ENCODE peak calls at places on chromosomes 13 and 19, in nine cellular contexts. One of them, this sample, is unnamed.

GRCh38 chr19:3277649-3278048 is 53.2 kb downstream of the CELF5 start:
- DNase-seq in uterus: no peak
- DNase-seq in keratinocyte: no peak
- DNase-seq in stomach: no peak
- DNase-seq in cardiac muscle cell: no peak
- DNase-seq in left ventricle myocardium inferior: no peak
- DNase-seq in HCT116: no peak
- DNase-seq in CD8-positive, alpha-beta memory T cell: no peak
- DNase-seq in esophagus squamous epithelium: no peak
- DNase-seq in this sample: no peak

GRCh38 chr13:23558675-23559536 is 11.3 kb upstream of the TNFRSF19 start:
- DNase-seq in keratinocyte: peak; percentile 53
- DNase-seq in left ventricle myocardium inferior: peak; percentile 57
- DNase-seq in CD8-positive, alpha-beta memory T cell: no peak
- DNase-seq in stomach: peak; percentile 38
- DNase-seq in cardiac muscle cell: peak; percentile 98
- DNase-seq in esophagus squamous epithelium: no peak
- DNase-seq in uterus: peak; percentile 51
- DNase-seq in HCT116: peak; percentile 10
- DNase-seq in this sample: no peak

GRCh38 chr13:39676315-39676876 is 20.9 kb downstream of the COG6 start:
- DNase-seq in uterus: peak; percentile 23
- DNase-seq in HCT116: peak; percentile 40
- DNase-seq in CD8-positive, alpha-beta memory T cell: no peak
- DNase-seq in esophagus squamous epithelium: no peak
- DNase-seq in left ventricle myocardium inferior: no peak
- DNase-seq in stomach: no peak
- DNase-seq in cardiac muscle cell: peak; percentile 74
- DNase-seq in keratinocyte: no peak
- DNase-seq in this sample: no peak

GRCh38 chr19:12779162-12779993 is 4.0 kb upstream of the HOOK2 start:
- DNase-seq in keratinocyte: no peak
- DNase-seq in cardiac muscle cell: peak; percentile 96
- DNase-seq in esophagus squamous epithelium: no peak
- DNase-seq in uterus: peak; percentile 69
- DNase-seq in left ventricle myocardium inferior: peak; percentile 73
- DNase-seq in HCT116: no peak
- DNase-seq in CD8-positive, alpha-beta memory T cell: no peak
- DNase-seq in stomach: no peak
- DNase-seq in this sample: peak; percentile 51

GRCh38 chr13:28434934-28435333 is 60.0 kb downstream of the FLT1 start:
- DNase-seq in keratinocyte: no peak
- DNase-seq in uterus: no peak
- DNase-seq in left ventricle myocardium inferior: no peak
- DNase-seq in esophagus squamous epithelium: no peak
- DNase-seq in CD8-positive, alpha-beta memory T cell: no peak
- DNase-seq in cardiac muscle cell: no peak
- DNase-seq in HCT116: no peak
- DNase-seq in stomach: no peak
- DNase-seq in this sample: no peak

GRCh38 chr13:37446503-37446902 is 152.1 kb downstream of the POSTN start:
- DNase-seq in cardiac muscle cell: peak; percentile 86
- DNase-seq in CD8-positive, alpha-beta memory T cell: no peak
- DNase-seq in stomach: no peak
- DNase-seq in uterus: peak; percentile 21
- DNase-seq in keratinocyte: peak; percentile 49
- DNase-seq in HCT116: no peak
- DNase-seq in esophagus squamous epithelium: no peak
- DNase-seq in left ventricle myocardium inferior: no peak
- DNase-seq in this sample: no peak

GRCh38 chr13:75452564-75452963 is 29.4 kb downstream of the TBC1D4 start:
- DNase-seq in cardiac muscle cell: peak; percentile 57
- DNase-seq in esophagus squamous epithelium: no peak
- DNase-seq in stomach: no peak
- DNase-seq in uterus: no peak
- DNase-seq in CD8-positive, alpha-beta memory T cell: no peak
- DNase-seq in left ventricle myocardium inferior: no peak
- DNase-seq in keratinocyte: peak; percentile 26
- DNase-seq in HCT116: no peak
- DNase-seq in this sample: no peak

GRCh38 chr13:51721485-51721884 is 82.5 kb downstream of the DHRS12 start:
- DNase-seq in stomach: no peak
- DNase-seq in cardiac muscle cell: no peak
- DNase-seq in CD8-positive, alpha-beta memory T cell: no peak
- DNase-seq in HCT116: no peak
- DNase-seq in uterus: peak; percentile 32
- DNase-seq in keratinocyte: no peak
- DNase-seq in esophagus squamous epithelium: no peak
- DNase-seq in left ventricle myocardium inferior: peak; percentile 34
- DNase-seq in this sample: no peak

GRCh38 chr19:41616785-41617621 is 9.9 kb downstream of the CEACAM4 start:
- DNase-seq in keratinocyte: no peak
- DNase-seq in uterus: no peak
- DNase-seq in HCT116: no peak
- DNase-seq in stomach: no peak
- DNase-seq in CD8-positive, alpha-beta memory T cell: no peak
- DNase-seq in esophagus squamous epithelium: no peak
- DNase-seq in cardiac muscle cell: peak; percentile 31
- DNase-seq in left ventricle myocardium inferior: no peak
- DNase-seq in this sample: no peak

GRCh38 chr13:97274782-97275252 is 52.7 kb downstream of the MBNL2 start:
- DNase-seq in CD8-positive, alpha-beta memory T cell: no peak
- DNase-seq in uterus: no peak
- DNase-seq in HCT116: no peak
- DNase-seq in esophagus squamous epithelium: no peak
- DNase-seq in stomach: no peak
- DNase-seq in left ventricle myocardium inferior: no peak
- DNase-seq in keratinocyte: no peak
- DNase-seq in cardiac muscle cell: peak; percentile 70
- DNase-seq in this sample: no peak

GRCh38 chr13:114021464-114022308 is 47.8 kb upstream of the C13orf46 start:
- DNase-seq in esophagus squamous epithelium: no peak
- DNase-seq in CD8-positive, alpha-beta memory T cell: no peak
- DNase-seq in HCT116: no peak
- DNase-seq in keratinocyte: no peak
- DNase-seq in stomach: no peak
- DNase-seq in left ventricle myocardium inferior: no peak
- DNase-seq in uterus: no peak
- DNase-seq in cardiac muscle cell: no peak
- DNase-seq in this sample: no peak

GRCh38 chr13:43874512-43875092 is 4.9 kb downstream of the CCDC122 start:
- DNase-seq in stomach: no peak
- DNase-seq in CD8-positive, alpha-beta memory T cell: no peak
- DNase-seq in esophagus squamous epithelium: no peak
- DNase-seq in keratinocyte: no peak
- DNase-seq in HCT116: no peak
- DNase-seq in left ventricle myocardium inferior: no peak
- DNase-seq in cardiac muscle cell: peak; percentile 58
- DNase-seq in uterus: no peak
- DNase-seq in this sample: no peak

DNA sequence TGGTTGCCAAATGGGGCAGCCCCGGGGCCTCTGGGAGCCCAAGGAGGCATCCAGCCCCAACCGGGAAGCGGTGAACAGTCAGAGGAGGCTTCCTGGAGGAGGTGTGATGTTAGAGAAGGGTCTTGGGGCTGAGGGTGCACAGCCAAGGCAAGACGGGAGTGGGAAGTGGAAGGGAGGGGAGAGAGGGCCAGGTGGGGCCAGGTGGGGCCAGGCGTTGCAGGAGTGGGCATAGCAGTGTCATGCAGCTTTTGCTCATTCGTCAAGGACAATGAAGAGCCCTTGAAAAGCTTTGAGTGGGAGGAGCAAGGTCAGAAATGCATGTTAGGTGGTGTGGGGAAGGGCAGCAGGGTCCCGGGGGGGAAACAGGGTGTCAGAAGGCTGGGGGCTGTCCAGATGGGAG is 1.8 kb downstream of the FBN3 start:
- DNase-seq in cardiac muscle cell: no peak
- DNase-seq in keratinocyte: no peak
- DNase-seq in stomach: no peak
- DNase-seq in left ventricle myocardium inferior: no peak
- DNase-seq in esophagus squamous epithelium: no peak
- DNase-seq in uterus: no peak
- DNase-seq in CD8-positive, alpha-beta memory T cell: no peak
- DNase-seq in HCT116: no peak
- DNase-seq in this sample: no peak
- H3K27me3 ChIP-seq in cardiac muscle cell: no peaks in the 10 kb centered on the region
- H3K27me3 ChIP-seq in keratinocyte: peaks cover 73% of the 10 kb centered on the region
- H3K27me3 ChIP-seq in stomach: peaks cover 84% of the 10 kb centered on the region
- H3K27me3 ChIP-seq in left ventricle myocardium inferior: peaks cover 81% of the 10 kb centered on the region
- H3K27me3 ChIP-seq in esophagus squamous epithelium: peaks cover 21% of the 10 kb centered on the region
- H3K27me3 ChIP-seq in uterus: peaks cover 20% of the 10 kb centered on the region
- H3K27me3 ChIP-seq in CD8-positive, alpha-beta memory T cell: peaks cover 17% of the 10 kb centered on the region
- H3K27me3 ChIP-seq in HCT116: no peaks in the 10 kb centered on the region
- H3K27me3 ChIP-seq in this sample: peaks cover 39% of the 10 kb centered on the region

DNA sequence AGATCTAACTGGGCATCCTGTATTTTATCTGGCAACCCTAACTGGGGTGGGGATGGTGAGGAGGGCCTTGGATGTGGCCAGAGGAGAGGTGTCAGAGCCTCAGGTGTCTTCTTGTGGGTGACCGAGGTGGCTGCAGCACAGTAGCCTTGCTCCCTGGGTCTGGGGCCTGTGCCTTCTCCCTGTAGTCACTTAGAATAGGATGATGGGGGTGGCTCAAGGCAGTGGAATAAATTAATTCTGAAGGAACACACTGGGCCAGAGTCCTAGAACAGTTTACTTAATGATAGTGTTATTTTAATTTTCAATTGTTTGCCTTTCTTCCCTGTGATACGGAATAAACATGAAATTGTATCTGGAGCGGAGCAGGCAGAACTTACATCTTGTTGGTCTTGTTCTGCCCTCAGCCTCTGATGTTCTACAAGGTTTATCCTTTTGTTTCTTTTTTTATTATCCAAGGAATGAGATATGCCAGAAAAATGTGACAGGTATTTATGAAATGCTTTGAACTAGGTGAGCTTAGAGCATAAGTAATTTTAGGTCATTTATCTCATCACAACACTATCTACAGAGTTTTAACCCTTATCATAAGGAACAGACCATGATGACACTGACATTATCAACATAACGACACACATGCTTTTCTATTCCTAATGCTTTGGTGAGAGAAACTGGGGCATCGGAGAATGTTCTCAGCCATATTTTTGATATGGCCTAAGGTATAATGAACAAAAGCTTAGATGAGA is 51.4 kb downstream of the LRCH1 start:
- DNase-seq in uterus: no peak
- DNase-seq in cardiac muscle cell: no peak
- DNase-seq in esophagus squamous epithelium: no peak
- DNase-seq in CD8-positive, alpha-beta memory T cell: no peak
- DNase-seq in keratinocyte: no peak
- DNase-seq in left ventricle myocardium inferior: no peak
- DNase-seq in stomach: no peak
- DNase-seq in HCT116: no peak
- DNase-seq in this sample: no peak
- H3K27me3 ChIP-seq in uterus: no peaks in the 10 kb centered on the region
- H3K27me3 ChIP-seq in cardiac muscle cell: no peaks in the 10 kb centered on the region
- H3K27me3 ChIP-seq in esophagus squamous epithelium: no peaks in the 10 kb centered on the region
- H3K27me3 ChIP-seq in CD8-positive, alpha-beta memory T cell: no peaks in the 10 kb centered on the region
- H3K27me3 ChIP-seq in keratinocyte: no peaks in the 10 kb centered on the region
- H3K27me3 ChIP-seq in left ventricle myocardium inferior: no peaks in the 10 kb centered on the region
- H3K27me3 ChIP-seq in stomach: no peaks in the 10 kb centered on the region
- H3K27me3 ChIP-seq in HCT116: no peaks in the 10 kb centered on the region
- H3K27me3 ChIP-seq in this sample: no peaks in the 10 kb centered on the region

DNA sequence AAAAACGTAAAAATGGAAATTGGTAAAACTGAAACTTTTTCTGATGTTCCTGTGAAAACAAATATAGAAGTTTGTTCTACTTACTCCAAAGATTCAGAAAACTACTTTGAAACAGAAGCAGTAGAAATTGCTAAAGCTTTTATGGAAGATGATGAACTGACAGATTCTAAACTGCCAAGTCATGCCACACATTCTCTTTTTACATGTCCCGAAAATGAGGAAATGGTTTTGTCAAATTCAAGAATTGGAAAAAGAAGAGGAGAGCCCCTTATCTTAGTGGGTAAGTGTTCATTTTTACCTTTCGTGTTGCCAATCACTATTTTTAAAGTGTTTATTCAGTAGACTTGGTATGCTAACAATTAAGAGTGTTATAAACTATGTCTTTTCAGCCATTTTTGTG is 25.6 kb downstream of the BRCA2 start:
- DNase-seq in CD8-positive, alpha-beta memory T cell: no peak
- DNase-seq in stomach: no peak
- DNase-seq in uterus: no peak
- DNase-seq in HCT116: no peak
- DNase-seq in esophagus squamous epithelium: no peak
- DNase-seq in cardiac muscle cell: no peak
- DNase-seq in keratinocyte: no peak
- DNase-seq in left ventricle myocardium inferior: no peak
- DNase-seq in this sample: no peak
- H3K27me3 ChIP-seq in CD8-positive, alpha-beta memory T cell: no peaks in the 10 kb centered on the region
- H3K27me3 ChIP-seq in stomach: no peaks in the 10 kb centered on the region
- H3K27me3 ChIP-seq in uterus: no peaks in the 10 kb centered on the region
- H3K27me3 ChIP-seq in HCT116: no peaks in the 10 kb centered on the region
- H3K27me3 ChIP-seq in esophagus squamous epithelium: no peaks in the 10 kb centered on the region
- H3K27me3 ChIP-seq in cardiac muscle cell: no peaks in the 10 kb centered on the region
- H3K27me3 ChIP-seq in keratinocyte: no peaks in the 10 kb centered on the region
- H3K27me3 ChIP-seq in left ventricle myocardium inferior: no peaks in the 10 kb centered on the region
- H3K27me3 ChIP-seq in this sample: no peaks in the 10 kb centered on the region

GRCh38 chr19:39084732-39085080 is 538 bp downstream of the ACP7 start:
- DNase-seq in CD8-positive, alpha-beta memory T cell: no peak
- DNase-seq in cardiac muscle cell: no peak
- DNase-seq in left ventricle myocardium inferior: no peak
- DNase-seq in keratinocyte: no peak
- DNase-seq in stomach: no peak
- DNase-seq in uterus: no peak
- DNase-seq in HCT116: no peak
- DNase-seq in esophagus squamous epithelium: no peak
- DNase-seq in this sample: no peak

GRCh38 chr19:39083983-39084731 is at the start of gene ACP7:
- DNase-seq in HCT116: no peak
- DNase-seq in CD8-positive, alpha-beta memory T cell: no peak
- DNase-seq in left ventricle myocardium inferior: no peak
- DNase-seq in uterus: no peak
- DNase-seq in stomach: no peak
- DNase-seq in esophagus squamous epithelium: no peak
- DNase-seq in keratinocyte: no peak
- DNase-seq in cardiac muscle cell: no peak
- DNase-seq in this sample: no peak

GRCh38 chr19:39085392-39085791 is 1.2 kb downstream of the ACP7 start:
- DNase-seq in HCT116: no peak
- DNase-seq in esophagus squamous epithelium: no peak
- DNase-seq in stomach: no peak
- DNase-seq in cardiac muscle cell: no peak
- DNase-seq in left ventricle myocardium inferior: no peak
- DNase-seq in keratinocyte: no peak
- DNase-seq in CD8-positive, alpha-beta memory T cell: no peak
- DNase-seq in uterus: no peak
- DNase-seq in this sample: no peak

GRCh38 chr19:39087907-39088686 is 3.9 kb downstream of the ACP7 start:
- DNase-seq in keratinocyte: no peak
- DNase-seq in stomach: no peak
- DNase-seq in left ventricle myocardium inferior: no peak
- DNase-seq in HCT116: no peak
- DNase-seq in cardiac muscle cell: no peak
- DNase-seq in esophagus squamous epithelium: no peak
- DNase-seq in CD8-positive, alpha-beta memory T cell: no peak
- DNase-seq in uterus: no peak
- DNase-seq in this sample: no peak

DNA sequence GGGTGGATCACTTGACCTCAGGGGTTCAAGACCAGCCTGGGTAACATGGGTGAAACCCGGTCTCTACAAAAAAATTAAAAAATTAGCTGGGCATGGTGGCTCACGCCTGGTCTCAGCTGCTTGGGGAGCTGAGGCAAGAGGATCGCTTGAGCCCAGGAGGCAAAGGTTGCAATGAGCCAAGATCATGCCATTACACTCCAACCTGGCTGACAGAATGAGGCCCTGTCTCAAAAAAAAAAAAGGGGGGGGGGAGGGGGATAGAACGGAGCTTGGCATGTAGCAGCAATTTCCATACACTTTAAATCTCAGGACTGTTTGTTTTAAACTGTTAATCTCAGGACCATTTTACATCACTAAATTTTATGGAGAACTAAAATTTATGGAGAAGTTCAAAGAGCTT is 2.2 kb downstream of the ACP7 start:
- DNase-seq in left ventricle myocardium inferior: no peak
- DNase-seq in esophagus squamous epithelium: no peak
- DNase-seq in keratinocyte: no peak
- DNase-seq in HCT116: no peak
- DNase-seq in CD8-positive, alpha-beta memory T cell: no peak
- DNase-seq in uterus: no peak
- DNase-seq in cardiac muscle cell: no peak
- DNase-seq in stomach: no peak
- DNase-seq in this sample: no peak
- H3K27me3 ChIP-seq in left ventricle myocardium inferior: peaks cover 99% of the 10 kb centered on the region
- H3K27me3 ChIP-seq in esophagus squamous epithelium: no peaks in the 10 kb centered on the region
- H3K27me3 ChIP-seq in keratinocyte: no peaks in the 10 kb centered on the region
- H3K27me3 ChIP-seq in HCT116: no peaks in the 10 kb centered on the region
- H3K27me3 ChIP-seq in CD8-positive, alpha-beta memory T cell: peaks cover 24% of the 10 kb centered on the region
- H3K27me3 ChIP-seq in uterus: peaks cover 15% of the 10 kb centered on the region
- H3K27me3 ChIP-seq in cardiac muscle cell: peaks cover 86% of the 10 kb centered on the region
- H3K27me3 ChIP-seq in stomach: peaks cover 87% of the 10 kb centered on the region
- H3K27me3 ChIP-seq in this sample: peaks cover 38% of the 10 kb centered on the region

This sample was measured in colonic mucosa.